ENCODE peak calls at places on chromosomes 3 and 15, in seven cellular contexts. N is CD8-positive, alpha-beta memory T cell; F is PC-3; J is colonic mucosa; P is lower lobe of right lung; A is GM12878; V is naive thymus-derived CD4-positive, alpha-beta T cell. M is an unnamed sample.
A peak's percentile ranks its signal among the peaks of the same experiment; 100 is the strongest.

GRCh38 chr3:90011996-90012395 is 904.6 kb downstream of the EPHA3 start:
- DNase-seq in N (no peak), F (no peak), J (no peak), P (no peak), A (no peak), V (no peak), M (no peak)

GRCh38 chr15:44536298-44536961 is 517 bp upstream of the EIF3J start:
- DNase-seq in N (no peak), F (peak; percentile 82), J (peak; percentile 91), P (peak; percentile 91), A (no peak), V (no peak), M (peak; percentile 94)

GRCh38 chr15:58527573-58528196 is 95.9 kb downstream of the LIPC start:
- DNase-seq in N (no peak), F (no peak), J (no peak), P (no peak), A (no peak), V (no peak), M (no peak)

GRCh38 chr3:28267984-28268849 is 26.8 kb downstream of the CMC1 start:
- DNase-seq in N (no peak), F (peak; percentile 22), J (peak; percentile 42), P (no peak), A (no peak), V (no peak), M (no peak)

GRCh38 chr3:69649120-69649519 is 90.1 kb upstream of the MITF start:
- DNase-seq in N (no peak), F (peak; percentile 70), J (no peak), P (no peak), A (no peak), V (no peak), M (no peak)

GRCh38 chr3:58386966-58387365 is 46.7 kb downstream of the PDHB start:
- DNase-seq in N (no peak), F (no peak), J (peak; percentile 28), P (no peak), A (no peak), V (no peak), M (no peak)

GRCh38 chr3:157487339-157487738 is 15.9 kb downstream of the VEPH1 start:
- DNase-seq in N (no peak), F (no peak), J (no peak), P (no peak), A (no peak), V (no peak), M (no peak)

GRCh38 chr3:20035019-20035418 is 5.2 kb upstream of the KAT2B start:
- DNase-seq in N (no peak), F (no peak), J (no peak), P (no peak), A (no peak), V (no peak), M (no peak)

GRCh38 chr15:71409541-71409940 is 294.3 kb downstream of the THSD4 start:
- DNase-seq in N (no peak), F (no peak), J (no peak), P (no peak), A (no peak), V (no peak), M (no peak)

GRCh38 chr15:100695048-100695447 is 92.7 kb downstream of the ASB7 start:
- DNase-seq in N (no peak), F (no peak), J (no peak), P (no peak), A (no peak), V (no peak), M (no peak)

GRCh38 chr15:52261026-52261425 is 34.6 kb downstream of the MYO5C start:
- DNase-seq in N (no peak), F (no peak), J (no peak), P (no peak), A (no peak), V (no peak), M (no peak)

GRCh38 chr3:194313642-194314430 is 37.3 kb downstream of the CPN2 start:
- DNase-seq in N (no peak), F (peak; percentile 12), J (peak; percentile 49), P (no peak), A (no peak), V (no peak), M (peak; percentile 60)

GRCh38 chr15:32998979-32999677 is 195.4 kb downstream of the FMN1 start:
- DNase-seq in N (no peak), F (no peak), J (no peak), P (no peak), A (no peak), V (no peak), M (no peak)

GRCh38 chr3:52503788-52504424 is 8.8 kb downstream of the STAB1 start:
- DNase-seq in N (no peak), F (no peak), J (no peak), P (no peak), A (no peak), V (no peak), M (no peak)

GRCh38 chr3:60803156-60803555 is 448.1 kb downstream of the FHIT start:
- DNase-seq in N (no peak), F (no peak), J (no peak), P (no peak), A (no peak), V (no peak), M (no peak)

GRCh38 chr15:38226867-38227266 is 25.8 kb upstream of the SPRED1 start:
- DNase-seq in N (no peak), F (peak; percentile 96), J (peak; percentile 87), P (no peak), A (no peak), V (no peak), M (no peak)

GRCh38 chr15:66131200-66131599 is 122.3 kb downstream of the MEGF11 start:
- DNase-seq in N (no peak), F (no peak), J (no peak), P (no peak), A (no peak), V (no peak), M (no peak)

GRCh38 chr3:3196148-3196861 is 16.8 kb upstream of the CRBN start:
- DNase-seq in N (no peak), F (peak; percentile 49), J (no peak), P (no peak), A (no peak), V (no peak), M (no peak)

GRCh38 chr15:48966595-48967301 is 3.0 kb upstream of the SHC4 start:
- DNase-seq in N (peak; percentile 63), F (peak; percentile 70), J (no peak), P (no peak), A (peak; percentile 55), V (no peak), M (no peak)

GRCh38 chr15:33742807-33743206 is 225.5 kb upstream of the CHRM5 start:
- DNase-seq in N (no peak), F (no peak), J (no peak), P (no peak), A (no peak), V (no peak), M (no peak)

GRCh38 chr3:108157275-108157674 is 64.9 kb downstream of the IFT57 start:
- DNase-seq in N (no peak), F (no peak), J (no peak), P (no peak), A (no peak), V (no peak), M (no peak)

DNA sequence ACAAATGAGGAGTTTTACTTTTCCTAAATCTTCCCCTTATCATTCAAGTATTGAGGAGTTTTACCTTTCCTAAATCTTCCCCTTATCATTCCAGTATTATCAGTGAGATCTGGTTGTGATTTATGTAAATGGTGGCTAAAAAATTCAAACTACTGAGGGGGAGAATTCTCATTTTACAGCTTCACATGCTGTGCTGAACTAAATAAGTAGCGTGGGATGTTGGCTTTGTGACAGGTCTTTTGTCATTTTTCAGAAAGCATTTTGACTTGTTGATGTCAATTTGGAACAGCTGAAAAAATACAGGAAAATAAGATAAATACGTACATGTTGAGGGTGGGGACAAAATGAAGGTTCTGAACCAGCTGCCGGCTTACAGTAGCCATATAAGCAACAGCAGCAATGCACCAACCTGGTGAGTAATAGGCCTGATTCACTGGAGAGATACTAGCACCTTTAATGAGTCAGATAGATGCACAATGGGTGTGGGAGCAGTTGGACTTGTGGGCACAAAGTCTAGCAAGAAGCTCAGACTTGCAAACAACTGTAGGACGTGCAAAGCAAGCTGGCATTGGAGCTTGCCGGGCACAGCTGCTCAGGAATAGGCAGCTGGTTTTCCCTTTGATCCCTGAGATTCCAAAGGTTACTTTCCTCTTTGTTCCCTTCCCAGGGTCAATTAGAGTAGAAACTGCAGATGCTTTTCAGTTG is 12.8 kb downstream of the B3GNT5 start:
- DNase-seq in N (no peak), F (peak; percentile 97), J (peak; percentile 83), P (no peak), A (no peak), V (no peak), M (no peak)
- H3K4me1 ChIP-seq in N (no peaks in the 10 kb centered on the region), F (peaks cover 79% of the 10 kb centered on the region), J (peaks cover 10% of the 10 kb centered on the region), P (peaks cover 47% of the 10 kb centered on the region), A (no peaks in the 10 kb centered on the region), V (no peaks in the 10 kb centered on the region), M (peaks cover 18% of the 10 kb centered on the region)

GRCh38 chr15:30033763-30034162 is 49.0 kb upstream of the GOLGA8J start:
- DNase-seq in N (no peak), F (no peak), J (no peak), P (no peak), A (no peak), V (no peak), M (no peak)
- H3K27ac ChIP-seq in N (no peak overlapping the region), F (no peak overlapping the region), J (no peak overlapping the region), P (no peak overlapping the region), A (no peak overlapping the region), V (no peak overlapping the region), M (no peak overlapping the region)

DNA sequence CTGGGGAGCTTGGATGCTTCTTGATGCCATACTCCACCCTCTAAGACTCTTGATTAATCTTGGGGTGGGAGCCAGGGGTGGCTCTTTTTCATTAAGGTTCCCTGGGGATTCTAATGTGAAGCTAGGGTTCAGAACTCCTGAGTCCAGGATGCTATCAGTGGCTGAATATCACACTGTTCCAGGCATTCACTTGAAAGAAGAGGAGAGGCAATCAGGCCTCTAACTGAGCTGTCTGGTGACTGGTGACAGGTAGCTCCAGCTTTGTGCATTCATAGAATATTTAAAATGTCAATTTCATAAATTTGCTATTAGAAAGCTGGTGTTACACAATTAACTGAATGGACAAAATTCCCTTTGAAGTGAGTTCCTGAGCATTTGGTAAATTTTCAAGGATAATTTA is 139.0 kb downstream of the CHDH start:
- DNase-seq in N (no peak), F (no peak), J (no peak), P (no peak), A (no peak), V (no peak), M (no peak)
- H3K4me1 ChIP-seq in N (no peaks in the 10 kb centered on the region), F (no peaks in the 10 kb centered on the region), J (no peaks in the 10 kb centered on the region), P (peaks cover 50% of the 10 kb centered on the region), A (no peaks in the 10 kb centered on the region), V (no peaks in the 10 kb centered on the region), M (peaks cover 17% of the 10 kb centered on the region)

GRCh38 chr3:127411083-127411727 is 123.4 kb upstream of the PRR20G start:
- DNase-seq in N (no peak), F (no peak), J (peak; percentile 7), P (no peak), A (no peak), V (no peak), M (no peak)

GRCh38 chr3:127410678-127411077 is 122.8 kb upstream of the PRR20G start:
- DNase-seq in N (no peak), F (no peak), J (peak; percentile 4), P (no peak), A (no peak), V (no peak), M (no peak)

GRCh38 chr3:127412578-127413317 is 124.9 kb upstream of the PRR20G start:
- DNase-seq in N (no peak), F (no peak), J (peak; percentile 13), P (peak; percentile 44), A (no peak), V (no peak), M (no peak)

GRCh38 chr3:127413318-127413673 is 125.5 kb upstream of the PRR20G start:
- DNase-seq in N (no peak), F (no peak), J (peak; percentile 34), P (no peak), A (no peak), V (no peak), M (no peak)

GRCh38 chr3:127413871-127414270 is 126.0 kb upstream of the PRR20G start:
- DNase-seq in N (no peak), F (no peak), J (no peak), P (no peak), A (no peak), V (no peak), M (no peak)
- H3K27ac ChIP-seq in N (no peak overlapping the region), F (no peak overlapping the region), J (no peak overlapping the region), P (no peak overlapping the region), A (no peak overlapping the region), V (no peak overlapping the region), M (no peak overlapping the region)

M was measured in upper lobe of right lung.